ENCODE peak calls at places on chromosomes 11 and 22, in six cellular contexts. I, G, N, O, J and X are unnamed samples.

GRCh38 chr11:121394785-121395184 is 57.3 kb upstream of the SORL1 start:
- DNase-seq in I (no peak), G (no peak), N (no peak), O (no peak), J (no peak), X (no peak)

GRCh38 chr11:77776455-77776854 is 44.1 kb downstream of the RSF1 start:
- DNase-seq in I (no peak), G (peak), N (no peak), O (peak), J (peak), X (peak)

GRCh38 chr11:2805388-2806057 is 80.1 kb downstream of the CDKN1C start:
- DNase-seq in I (no peak), G (no peak), N (no peak), O (no peak), J (no peak), X (no peak)

GRCh38 chr11:30107899-30108298 is 91.1 kb upstream of the KCNA4 start:
- DNase-seq in I (no peak), G (no peak), N (no peak), O (no peak), J (no peak), X (no peak)

GRCh38 chr11:59857444-59858434 is 8.5 kb downstream of the TCN1 start:
- DNase-seq in I (no peak), G (peak), N (no peak), O (no peak), J (peak), X (peak)

GRCh38 chr11:8905528-8906165 is 5.3 kb upstream of the AKIP1 start:
- DNase-seq in I (no peak), G (no peak), N (no peak), O (no peak), J (no peak), X (no peak)

GRCh38 chr11:130692220-130692619 is 224.1 kb downstream of the SNX19 start:
- DNase-seq in I (no peak), G (no peak), N (no peak), O (no peak), J (no peak), X (no peak)

GRCh38 chr11:108368134-108368533 is 99.2 kb downstream of the C11orf65 start:
- DNase-seq in I (no peak), G (no peak), N (no peak), O (no peak), J (no peak), X (no peak)

GRCh38 chr22:38038890-38039812 is 18.1 kb upstream of the PICK1 start:
- DNase-seq in I (no peak), G (no peak), N (no peak), O (no peak), J (no peak), X (no peak)

GRCh38 chr22:27726726-27727449 is 74.7 kb downstream of the MN1 start:
- DNase-seq in I (no peak), G (no peak), N (no peak), O (peak), J (peak), X (peak)

GRCh38 chr22:29124777-29125506 is 52.1 kb downstream of the KREMEN1 start:
- DNase-seq in I (no peak), G (no peak), N (no peak), O (no peak), J (no peak), X (no peak)

GRCh38 chr11:10933455-10934292 is 75.8 kb upstream of the ZBED5 start:
- DNase-seq in I (peak), G (peak), N (peak), O (peak), J (peak), X (peak)

GRCh38 chr11:74707182-74707581 is 24.0 kb downstream of the CHRDL2 start:
- DNase-seq in I (no peak), G (no peak), N (no peak), O (no peak), J (no peak), X (no peak)

GRCh38 chr11:59918494-59918893 is 19.7 kb upstream of the OOSP1 start:
- DNase-seq in I (no peak), G (no peak), N (no peak), O (no peak), J (no peak), X (no peak)

GRCh38 chr11:10550503-10550902 is 9.5 kb upstream of the RNF141 start:
- DNase-seq in I (no peak), G (no peak), N (no peak), O (peak), J (no peak), X (peak)

GRCh38 chr11:65524747-65525658 is at the start of gene SCYL1:
- DNase-seq in I (no peak), G (no peak), N (no peak), O (no peak), J (peak), X (peak)

GRCh38 chr22:17172172-17172833 is 13.2 kb upstream of the HDHD5 start:
- DNase-seq in I (no peak), G (no peak), N (no peak), O (no peak), J (no peak), X (no peak)

GRCh38 chr11:130465259-130465658 is 16.8 kb downstream of the ADAMTS15 start:
- DNase-seq in I (no peak), G (no peak), N (no peak), O (no peak), J (no peak), X (no peak)

GRCh38 chr11:14081541-14082211 is 119.2 kb downstream of the SPON1 start:
- DNase-seq in I (no peak), G (no peak), N (no peak), O (no peak), J (no peak), X (peak)

GRCh38 chr11:80424012-80424695 is 983.3 kb upstream of the TENM4 start:
- DNase-seq in I (no peak), G (no peak), N (peak), O (no peak), J (no peak), X (no peak)

GRCh38 chr11:69243496-69244200 is 50.3 kb upstream of the MYEOV start:
- DNase-seq in I (no peak), G (no peak), N (no peak), O (no peak), J (no peak), X (no peak)

GRCh38 chr22:49328076-49328475 is 499.6 kb downstream of the BRD1 start:
- DNase-seq in I (no peak), G (no peak), N (no peak), O (no peak), J (no peak), X (no peak)

GRCh38 chr11:68038226-68038717 is 553 bp upstream of the TCIRG1 start:
- DNase-seq in I (no peak), G (no peak), N (no peak), O (peak), J (peak), X (peak)

GRCh38 chr11:12224537-12224893 is 114.1 kb downstream of the MICAL2 start:
- DNase-seq in I (no peak), G (no peak), N (peak), O (no peak), J (no peak), X (peak)

GRCh38 chr11:67530282-67530592 is 7.0 kb upstream of the CABP2 start:
- DNase-seq in I (no peak), G (no peak), N (no peak), O (no peak), J (no peak), X (no peak)

GRCh38 chr11:128512478-128513127 is 74.8 kb downstream of the ETS1 start:
- DNase-seq in I (no peak), G (no peak), N (no peak), O (no peak), J (no peak), X (no peak)

GRCh38 chr11:102836290-102836875 is 7.0 kb downstream of the MMP3 start:
- DNase-seq in I (no peak), G (no peak), N (no peak), O (no peak), J (no peak), X (no peak)

GRCh38 chr22:36193171-36193570 is 8.4 kb downstream of the APOL4 start:
- DNase-seq in I (no peak), G (no peak), N (no peak), O (no peak), J (no peak), X (peak)

GRCh38 chr11:100719809-100720221 is 32.7 kb downstream of the ARHGAP42 start:
- DNase-seq in I (no peak), G (peak), N (no peak), O (no peak), J (no peak), X (peak)

GRCh38 chr22:21775061-21775460 is 39.5 kb upstream of the YPEL1 start:
- DNase-seq in I (no peak), G (no peak), N (no peak), O (no peak), J (no peak), X (no peak)

GRCh38 chr22:37427128-37427710 is at the start of gene ELFN2:
- DNase-seq in I (no peak), G (no peak), N (no peak), O (no peak), J (peak), X (peak)

GRCh38 chr11:105070221-105070789 is 25.2 kb upstream of the CARD16 start:
- DNase-seq in I (no peak), G (no peak), N (no peak), O (no peak), J (no peak), X (no peak)

GRCh38 chr11:44417756-44418437 is 108.0 kb upstream of the ALX4 start:
- DNase-seq in I (no peak), G (no peak), N (no peak), O (peak), J (no peak), X (no peak)

GRCh38 chr11:120931057-120931779 is 92.7 kb upstream of the TBCEL start:
- DNase-seq in I (no peak), G (no peak), N (no peak), O (peak), J (peak), X (no peak)

GRCh38 chr11:2860636-2861035 is 24.9 kb downstream of the CDKN1C start:
- DNase-seq in I (no peak), G (no peak), N (peak), O (peak), J (peak), X (no peak)

GRCh38 chr22:29269230-29269604 is 1.1 kb downstream of the EWSR1 start:
- DNase-seq in I (no peak), G (no peak), N (no peak), O (no peak), J (no peak), X (no peak)

GRCh38 chr11:15379483-15379882 is 264.8 kb downstream of the INSC start:
- DNase-seq in I (no peak), G (no peak), N (no peak), O (no peak), J (no peak), X (no peak)
- TF ChIP-seq MAX in I (no peak), G (no peak), N (no peak), O (no peak), J (no peak), X (no peak)

GRCh38 chr22:22903355-22903777 is 15.8 kb downstream of the IGLL5 start:
- DNase-seq in I (no peak), G (no peak), N (no peak), O (no peak), J (peak), X (no peak)
- TF ChIP-seq EZH2 in I (no peak), G (no peak), N (no peak), O (no peak), J (no peak), X (no peak)

DNA sequence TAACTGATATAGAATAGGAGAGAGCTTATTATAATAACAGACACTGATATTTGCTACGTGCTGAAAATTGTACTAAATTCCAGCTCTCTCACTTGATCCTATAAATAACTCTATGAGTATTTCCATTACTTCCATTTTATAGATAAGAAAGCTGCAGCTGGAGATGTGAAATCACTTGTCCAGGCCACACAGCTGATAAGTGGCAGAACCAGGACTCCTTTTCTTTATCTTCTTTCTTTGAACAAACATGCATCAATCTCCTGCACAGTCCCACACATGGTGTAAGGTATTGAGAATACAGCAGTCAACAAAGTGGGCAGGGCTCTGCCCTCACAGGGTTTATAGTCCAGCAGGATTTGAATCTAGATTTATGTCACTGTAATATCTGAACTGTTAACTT is 652.1 kb downstream of the NELL1 start:
- DNase-seq in I (no peak), G (no peak), N (no peak), O (no peak), J (no peak), X (no peak)
- TF ChIP-seq MAX in I (no peak), G (no peak), N (no peak), O (no peak), J (no peak), X (no peak)

DNA sequence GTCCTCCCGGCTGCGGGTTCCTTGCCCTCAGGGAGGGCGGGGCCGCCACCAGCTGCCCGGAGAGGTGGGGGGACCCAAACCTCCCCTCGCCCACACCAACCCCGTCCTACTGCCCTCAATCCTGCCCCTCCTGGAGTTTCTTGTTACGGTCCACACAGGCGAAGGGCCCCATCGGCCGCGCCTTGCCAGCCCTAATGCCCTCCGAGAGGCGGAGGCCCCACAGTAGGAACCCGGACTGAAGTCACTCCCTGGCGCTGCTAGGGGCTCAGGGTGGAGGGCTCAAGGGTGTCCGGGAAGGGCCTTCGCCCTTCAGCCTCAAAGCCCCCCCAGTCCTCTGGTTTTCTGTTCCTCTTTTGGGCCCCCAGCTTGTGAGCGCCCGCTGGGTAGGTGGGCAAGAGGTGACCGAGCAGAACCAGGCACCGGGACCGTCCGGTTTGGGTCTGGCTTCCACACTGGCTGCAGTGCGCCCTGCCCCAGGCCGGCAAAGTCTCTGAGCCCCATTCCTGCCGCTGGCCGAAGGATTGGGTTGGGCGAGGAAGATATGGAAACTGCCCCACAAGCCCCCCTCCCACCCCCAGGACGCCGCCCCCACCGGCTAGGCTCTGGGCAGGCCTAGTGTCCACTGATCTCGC is 24.5 kb downstream of the DUSP8 start:
- DNase-seq in I (no peak), G (no peak), N (no peak), O (no peak), J (no peak), X (no peak)
- TF ChIP-seq EZH2 in I (peak), G (no peak), N (no peak), O (peak), J (no peak), X (peak)

GRCh38 chr11:72591023-72591422 is 83.2 kb downstream of the PDE2A start:
- DNase-seq in I (no peak), G (no peak), N (no peak), O (no peak), J (no peak), X (no peak)

GRCh38 chr11:72594493-72595291 is 79.5 kb downstream of the PDE2A start:
- DNase-seq in I (no peak), G (no peak), N (no peak), O (no peak), J (no peak), X (no peak)

GRCh38 chr11:72592698-72593097 is 81.5 kb downstream of the PDE2A start:
- DNase-seq in I (no peak), G (no peak), N (no peak), O (no peak), J (no peak), X (no peak)

GRCh38 chr11:72589802-72590761 is 84.1 kb downstream of the PDE2A start:
- DNase-seq in I (no peak), G (no peak), N (no peak), O (peak), J (peak), X (peak)

GRCh38 chr11:72591785-72592490 is 82.3 kb downstream of the PDE2A start:
- DNase-seq in I (no peak), G (no peak), N (no peak), O (no peak), J (no peak), X (no peak)
- TF ChIP-seq MAX in I (no peak), G (no peak), N (no peak), O (no peak), J (no peak), X (no peak)

DNA sequence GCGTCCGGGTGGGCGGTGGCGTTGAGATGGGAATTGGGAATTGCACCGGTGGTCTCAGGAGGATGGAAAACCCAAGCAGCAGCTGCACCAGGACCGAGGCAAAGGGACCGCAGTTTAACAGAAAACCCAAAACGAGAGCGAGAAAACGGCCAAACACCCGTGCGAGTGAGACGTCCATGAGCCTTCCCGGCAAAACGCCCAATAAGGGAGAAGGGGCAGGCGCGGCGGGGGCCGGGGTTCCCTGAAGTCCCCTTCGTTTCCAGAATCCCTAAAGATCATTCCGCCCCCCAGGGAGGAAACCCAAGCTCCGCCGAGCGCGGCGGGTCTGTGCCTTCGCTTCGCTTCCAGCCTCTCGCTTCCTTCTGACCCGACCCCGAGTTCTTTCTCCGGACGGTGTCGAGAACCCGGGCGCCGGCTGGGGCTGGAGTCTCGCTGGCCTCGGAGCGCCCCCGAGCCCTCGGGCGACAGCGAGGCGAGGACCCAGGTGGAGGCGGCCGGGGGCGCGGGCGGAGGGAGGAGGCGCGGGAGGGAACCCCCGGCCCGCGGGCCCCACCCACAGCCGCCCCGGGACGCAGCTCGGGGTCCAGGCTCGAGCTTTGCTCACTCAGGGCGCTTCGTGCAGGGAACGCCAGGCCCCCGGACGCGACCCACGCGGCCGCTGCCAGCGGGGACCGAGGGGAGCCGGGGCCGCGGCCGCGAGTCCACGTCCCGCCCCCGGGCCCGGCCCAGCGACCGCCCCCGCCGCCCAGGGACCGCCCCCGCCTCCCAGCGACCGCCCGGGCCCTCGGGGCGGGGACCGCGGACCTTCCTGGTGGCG is at the start of gene PGGHG:
- DNase-seq in I (no peak), G (no peak), N (no peak), O (no peak), J (no peak), X (no peak)
- TF ChIP-seq EZH2 in I (peak), G (no peak), N (no peak), O (peak), J (no peak), X (no peak)

DNA sequence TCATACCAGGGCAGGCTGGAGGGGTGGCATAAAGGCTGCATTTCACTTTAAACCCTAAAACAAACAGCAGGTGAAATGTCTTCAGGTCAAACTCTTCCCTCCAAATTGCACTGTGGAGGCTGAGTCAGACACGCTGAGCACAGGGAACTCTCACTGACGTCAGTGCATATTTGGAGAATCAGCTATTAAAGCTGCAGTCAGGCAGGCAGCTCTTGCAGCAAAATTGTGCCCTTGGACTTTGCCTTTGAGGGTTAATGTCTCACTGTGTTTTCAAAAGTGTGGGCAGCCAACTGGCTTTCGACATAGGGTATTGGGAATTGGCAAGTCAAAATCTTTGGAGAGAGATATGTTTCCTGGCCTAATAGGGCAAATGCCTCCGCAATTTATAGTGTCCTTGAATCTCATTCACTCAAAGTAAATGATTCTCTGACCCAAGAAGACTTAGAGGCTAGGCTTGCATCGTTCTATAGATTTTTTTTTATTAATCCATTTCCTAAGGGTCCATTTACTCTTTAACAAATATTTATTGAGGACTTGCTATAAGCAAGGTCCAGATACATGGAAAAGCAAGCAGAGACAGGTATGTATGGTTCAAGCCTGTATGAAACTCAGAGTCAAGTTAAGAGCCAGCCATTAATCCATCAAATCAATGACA is 27.7 kb upstream of the SMCO4 start:
- DNase-seq in I (no peak), G (no peak), N (no peak), O (peak), J (no peak), X (no peak)
- TF ChIP-seq MAX in I (no peak), G (peak), N (no peak), O (peak), J (no peak), X (no peak)

GRCh38 chr11:61452825-61453224 is 22.9 kb downstream of the SDHAF2 start:
- DNase-seq in I (no peak), G (no peak), N (no peak), O (no peak), J (no peak), X (no peak)

GRCh38 chr11:61460474-61460881 is 30.6 kb downstream of the SDHAF2 start:
- DNase-seq in I (no peak), G (no peak), N (no peak), O (no peak), J (no peak), X (no peak)

GRCh38 chr11:61448552-61448927 is 18.6 kb downstream of the SDHAF2 start:
- DNase-seq in I (no peak), G (no peak), N (no peak), O (no peak), J (no peak), X (no peak)

GRCh38 chr11:61453702-61454101 is 23.8 kb downstream of the SDHAF2 start:
- DNase-seq in I (no peak), G (no peak), N (no peak), O (no peak), J (peak), X (no peak)

GRCh38 chr11:61454520-61454919 is 24.6 kb downstream of the SDHAF2 start:
- DNase-seq in I (no peak), G (no peak), N (no peak), O (no peak), J (peak), X (no peak)
- TF ChIP-seq EZH2 in I (no peak), G (no peak), N (no peak), O (no peak), J (no peak), X (no peak)

GRCh38 chr22:31179345-31179744 is 19.4 kb downstream of the RNF185 start:
- DNase-seq in I (no peak), G (no peak), N (no peak), O (peak), J (no peak), X (no peak)
- TF ChIP-seq MAX in I (no peak), G (peak), N (no peak), O (no peak), J (no peak), X (no peak)